ENCODE peak calls at places on chromosomes 2 and 18, in eight cellular contexts. Z is T follicular helper cell; E is dermis microvascular lymphatic vessel endothelial cell; X is stimulated activated CD4-positive, alpha-beta T cell treated with anti-CD3 and anti-CD28 coated beads, Interleukin-1b, Interleukin-23, amount 100 ng/mL, for 24 hours; G is bronchial epithelial cell; V is substantia nigra; O is globus pallidus; C is GM12865. Q is an unnamed sample.

GRCh38 chr2:219627105-219628100 is at the start of gene SLC4A3:
- DNase-seq in Z (no peak), E (no peak), X (no peak), G (no peak), V (no peak), O (no peak), C (no peak), Q (no peak)

GRCh38 chr2:161954103-161954502 is 119.9 kb downstream of the DPP4 start:
- DNase-seq in Z (no peak), E (no peak), X (no peak), G (no peak), V (no peak), O (no peak), C (no peak), Q (no peak)

GRCh38 chr2:28343971-28344715 is 48.5 kb upstream of the FOSL2 start:
- DNase-seq in Z (no peak), E (no peak), X (no peak), G (no peak), V (no peak), O (no peak), C (no peak), Q (no peak)

GRCh38 chr2:75787532-75788132 is 76.9 kb upstream of the GCFC2 start:
- DNase-seq in Z (no peak), E (peak), X (no peak), G (peak), V (no peak), O (peak), C (peak), Q (no peak)

GRCh38 chr2:194383404-194383803 is 1273.6 kb upstream of the SLC39A10 start:
- DNase-seq in Z (no peak), E (no peak), X (no peak), G (no peak), V (no peak), O (no peak), C (peak), Q (no peak)

GRCh38 chr18:3688682-3689081 is 238.7 kb downstream of the TGIF1 start:
- DNase-seq in Z (no peak), E (no peak), X (no peak), G (peak), V (no peak), O (no peak), C (no peak), Q (no peak)

GRCh38 chr2:230793573-230794359 is 71.0 kb upstream of the ITM2C start:
- DNase-seq in Z (peak), E (peak), X (no peak), G (peak), V (no peak), O (peak), C (peak), Q (peak)

GRCh38 chr2:209523041-209523740 is 99.3 kb downstream of the MAP2 start:
- DNase-seq in Z (no peak), E (no peak), X (no peak), G (no peak), V (no peak), O (no peak), C (no peak), Q (no peak)

GRCh38 chr2:28168376-28168775 is 224.3 kb upstream of the FOSL2 start:
- DNase-seq in Z (no peak), E (peak), X (no peak), G (no peak), V (no peak), O (no peak), C (no peak), Q (no peak)

GRCh38 chr2:240960309-240960962 is 38.0 kb upstream of the SNED1 start:
- DNase-seq in Z (no peak), E (peak), X (no peak), G (no peak), V (no peak), O (no peak), C (no peak), Q (no peak)